ENCODE peak calls at places on chromosomes 5 and 9, in six cellular contexts. B is NCI-H146, D is frontal cortex, F is omental fat pad, A is T-cell, R is tibial artery. M is an unnamed sample.

GRCh38 chr5:167726641-167727040 is 564.8 kb upstream of the WWC1 start:
- DNase-seq in B (no peak), D (no peak), F (no peak), A (no peak), R (no peak), M (no peak)

GRCh38 chr5:56183507-56183906 is 49.6 kb downstream of the ANKRD55 start:
- DNase-seq in B (no peak), D (no peak), F (no peak), A (no peak), R (no peak), M (no peak)

GRCh38 chr5:3345195-3345594 is 250.4 kb upstream of the IRX1 start:
- DNase-seq in B (no peak), D (no peak), F (no peak), A (no peak), R (peak), M (no peak)

GRCh38 chr5:73906277-73906676 is 280.3 kb downstream of the ARHGEF28 start:
- DNase-seq in B (no peak), D (no peak), F (no peak), A (no peak), R (no peak), M (no peak)

GRCh38 chr9:98742325-98743280 is 33.9 kb upstream of the GABBR2 start:
- DNase-seq in B (no peak), D (no peak), F (no peak), A (no peak), R (no peak), M (no peak)

GRCh38 chr5:53576674-53577073 is 16.2 kb downstream of the NDUFS4 start:
- DNase-seq in B (no peak), D (no peak), F (no peak), A (no peak), R (no peak), M (no peak)

GRCh38 chr5:81855576-81855975 is 104.7 kb upstream of the SSBP2 start:
- DNase-seq in B (no peak), D (no peak), F (no peak), A (no peak), R (no peak), M (no peak)

GRCh38 chr5:111509119-111509518 is 3.2 kb downstream of the STARD4 start:
- DNase-seq in B (no peak), D (no peak), F (no peak), A (no peak), R (no peak), M (no peak)

GRCh38 chr9:127828262-127829031 is 25.8 kb downstream of the FPGS start:
- DNase-seq in B (peak), D (peak), F (peak), A (no peak), R (peak), M (no peak)

GRCh38 chr9:128128836-128129590 is 1.5 kb upstream of the PTGES2 start:
- DNase-seq in B (no peak), D (no peak), F (no peak), A (no peak), R (no peak), M (no peak)

GRCh38 chr9:132078369-132079356 is 1.0 kb downstream of the MED27 start:
- DNase-seq in B (no peak), D (no peak), F (peak), A (peak), R (no peak), M (peak)

GRCh38 chr9:78278177-78278777 is 18.6 kb upstream of the PSAT1 start:
- DNase-seq in B (no peak), D (no peak), F (no peak), A (no peak), R (no peak), M (no peak)

GRCh38 chr5:55668356-55668755 is 43.8 kb downstream of the SLC38A9 start:
- DNase-seq in B (no peak), D (no peak), F (no peak), A (no peak), R (no peak), M (no peak)

GRCh38 chr9:134346151-134346550 is 19.9 kb downstream of the RXRA start:
- DNase-seq in B (no peak), D (no peak), F (no peak), A (no peak), R (no peak), M (no peak)

GRCh38 chr9:134622896-134623407 is 18.7 kb upstream of the COL5A1 start:
- DNase-seq in B (no peak), D (no peak), F (no peak), A (no peak), R (peak), M (no peak)

GRCh38 chr5:160480652-160481051 is 59.0 kb downstream of the PTTG1 start:
- DNase-seq in B (peak), D (no peak), F (no peak), A (no peak), R (no peak), M (no peak)

GRCh38 chr5:65927497-65928340 is 1.3 kb downstream of the ERBIN start:
- DNase-seq in B (no peak), D (peak), F (no peak), A (no peak), R (no peak), M (no peak)

GRCh38 chr5:119058979-119059529 is 11.8 kb upstream of the DMXL1 start:
- DNase-seq in B (no peak), D (no peak), F (no peak), A (no peak), R (no peak), M (no peak)

GRCh38 chr5:110851357-110851756 is 112.5 kb downstream of the SLC25A46 start:
- DNase-seq in B (no peak), D (no peak), F (no peak), A (no peak), R (no peak), M (no peak)

GRCh38 chr5:42944989-42945388 is 95.1 kb downstream of the ANXA2R start:
- DNase-seq in B (no peak), D (no peak), F (no peak), A (no peak), R (no peak), M (no peak)

GRCh38 chr9:121541256-121541655 is 41.6 kb upstream of the GGTA1 start:
- DNase-seq in B (no peak), D (no peak), F (no peak), A (no peak), R (no peak), M (no peak)

GRCh38 chr5:89946514-89946913 is 463.0 kb downstream of the CETN3 start:
- DNase-seq in B (no peak), D (no peak), F (no peak), A (no peak), R (no peak), M (no peak)

M was measured in CD4-positive, alpha-beta T cell.